ENCODE peak calls at places on chromosome 13, in nine cellular contexts. One of them, this sample, is unnamed.

GRCh38 chr13:92251815-92252214 is 853.4 kb downstream of the GPC5 start:
- DNase-seq in HTR-8/SVneo: no peak
- DNase-seq in astrocyte: peak
- DNase-seq in stimulated activated CD8-positive, alpha-beta memory T cell treated with anti-CD3 and anti-CD28 coated beads, Interleukin-4, amount 100 ng/mL, for 1 hour: no peak
- DNase-seq in neural crest cell: no peak
- DNase-seq in NCI-H1092: no peak
- DNase-seq in body of pancreas: no peak
- DNase-seq in fibroblast of pulmonary artery: no peak
- DNase-seq in NCI-H2227 treated with DMSO at 0.1 percent for 48 hours: no peak
- DNase-seq in this sample: no peak

GRCh38 chr13:64723735-64724134 is 2506.4 kb downstream of the PCDH9 start:
- DNase-seq in NCI-H2227 treated with DMSO at 0.1 percent for 48 hours: no peak
- DNase-seq in body of pancreas: no peak
- DNase-seq in fibroblast of pulmonary artery: peak
- DNase-seq in neural crest cell: no peak
- DNase-seq in stimulated activated CD8-positive, alpha-beta memory T cell treated with anti-CD3 and anti-CD28 coated beads, Interleukin-4, amount 100 ng/mL, for 1 hour: no peak
- DNase-seq in NCI-H1092: no peak
- DNase-seq in HTR-8/SVneo: peak
- DNase-seq in astrocyte: peak
- DNase-seq in this sample: no peak

GRCh38 chr13:93621051-93621450 is 394.4 kb downstream of the GPC6 start:
- DNase-seq in HTR-8/SVneo: no peak
- DNase-seq in NCI-H2227 treated with DMSO at 0.1 percent for 48 hours: no peak
- DNase-seq in neural crest cell: no peak
- DNase-seq in stimulated activated CD8-positive, alpha-beta memory T cell treated with anti-CD3 and anti-CD28 coated beads, Interleukin-4, amount 100 ng/mL, for 1 hour: no peak
- DNase-seq in body of pancreas: no peak
- DNase-seq in astrocyte: no peak
- DNase-seq in fibroblast of pulmonary artery: no peak
- DNase-seq in NCI-H1092: no peak
- DNase-seq in this sample: no peak

GRCh38 chr13:99383946-99384345 is 76.7 kb upstream of the GPR183 start:
- DNase-seq in astrocyte: no peak
- DNase-seq in HTR-8/SVneo: no peak
- DNase-seq in stimulated activated CD8-positive, alpha-beta memory T cell treated with anti-CD3 and anti-CD28 coated beads, Interleukin-4, amount 100 ng/mL, for 1 hour: no peak
- DNase-seq in NCI-H1092: no peak
- DNase-seq in body of pancreas: no peak
- DNase-seq in NCI-H2227 treated with DMSO at 0.1 percent for 48 hours: no peak
- DNase-seq in neural crest cell: no peak
- DNase-seq in fibroblast of pulmonary artery: no peak
- DNase-seq in this sample: no peak

GRCh38 chr13:44854264-44855060 is 134.8 kb downstream of the NUFIP1 start:
- DNase-seq in stimulated activated CD8-positive, alpha-beta memory T cell treated with anti-CD3 and anti-CD28 coated beads, Interleukin-4, amount 100 ng/mL, for 1 hour: no peak
- DNase-seq in neural crest cell: no peak
- DNase-seq in NCI-H1092: peak
- DNase-seq in astrocyte: no peak
- DNase-seq in HTR-8/SVneo: no peak
- DNase-seq in fibroblast of pulmonary artery: no peak
- DNase-seq in body of pancreas: peak
- DNase-seq in NCI-H2227 treated with DMSO at 0.1 percent for 48 hours: no peak
- DNase-seq in this sample: no peak

GRCh38 chr13:102317593-102317992 is 84.3 kb downstream of the FGF14 start:
- DNase-seq in NCI-H1092: no peak
- DNase-seq in fibroblast of pulmonary artery: peak
- DNase-seq in HTR-8/SVneo: no peak
- DNase-seq in body of pancreas: peak
- DNase-seq in stimulated activated CD8-positive, alpha-beta memory T cell treated with anti-CD3 and anti-CD28 coated beads, Interleukin-4, amount 100 ng/mL, for 1 hour: no peak
- DNase-seq in neural crest cell: no peak
- DNase-seq in astrocyte: peak
- DNase-seq in NCI-H2227 treated with DMSO at 0.1 percent for 48 hours: no peak
- DNase-seq in this sample: no peak

GRCh38 chr13:109389892-109390345 is 396.5 kb downstream of the IRS2 start:
- DNase-seq in NCI-H2227 treated with DMSO at 0.1 percent for 48 hours: no peak
- DNase-seq in body of pancreas: no peak
- DNase-seq in fibroblast of pulmonary artery: peak
- DNase-seq in stimulated activated CD8-positive, alpha-beta memory T cell treated with anti-CD3 and anti-CD28 coated beads, Interleukin-4, amount 100 ng/mL, for 1 hour: no peak
- DNase-seq in HTR-8/SVneo: no peak
- DNase-seq in NCI-H1092: no peak
- DNase-seq in astrocyte: no peak
- DNase-seq in neural crest cell: no peak
- DNase-seq in this sample: no peak

GRCh38 chr13:60242231-60242630 is 78.5 kb upstream of the DIAPH3 start:
- DNase-seq in HTR-8/SVneo: no peak
- DNase-seq in astrocyte: no peak
- DNase-seq in NCI-H2227 treated with DMSO at 0.1 percent for 48 hours: no peak
- DNase-seq in stimulated activated CD8-positive, alpha-beta memory T cell treated with anti-CD3 and anti-CD28 coated beads, Interleukin-4, amount 100 ng/mL, for 1 hour: no peak
- DNase-seq in NCI-H1092: no peak
- DNase-seq in fibroblast of pulmonary artery: no peak
- DNase-seq in neural crest cell: no peak
- DNase-seq in body of pancreas: no peak
- DNase-seq in this sample: no peak

GRCh38 chr13:40536443-40537113 is 129.9 kb downstream of the FOXO1 start:
- DNase-seq in neural crest cell: no peak
- DNase-seq in body of pancreas: peak
- DNase-seq in astrocyte: no peak
- DNase-seq in NCI-H2227 treated with DMSO at 0.1 percent for 48 hours: no peak
- DNase-seq in NCI-H1092: no peak
- DNase-seq in HTR-8/SVneo: no peak
- DNase-seq in stimulated activated CD8-positive, alpha-beta memory T cell treated with anti-CD3 and anti-CD28 coated beads, Interleukin-4, amount 100 ng/mL, for 1 hour: no peak
- DNase-seq in fibroblast of pulmonary artery: no peak
- DNase-seq in this sample: no peak

GRCh38 chr13:106354961-106355360 is 180.5 kb downstream of the EFNB2 start:
- DNase-seq in fibroblast of pulmonary artery: no peak
- DNase-seq in body of pancreas: no peak
- DNase-seq in NCI-H1092: no peak
- DNase-seq in HTR-8/SVneo: no peak
- DNase-seq in astrocyte: no peak
- DNase-seq in stimulated activated CD8-positive, alpha-beta memory T cell treated with anti-CD3 and anti-CD28 coated beads, Interleukin-4, amount 100 ng/mL, for 1 hour: no peak
- DNase-seq in NCI-H2227 treated with DMSO at 0.1 percent for 48 hours: peak
- DNase-seq in neural crest cell: no peak
- DNase-seq in this sample: no peak

GRCh38 chr13:112079696-112080095 is 12.7 kb downstream of the SOX1 start:
- DNase-seq in astrocyte: no peak
- DNase-seq in NCI-H1092: no peak
- DNase-seq in fibroblast of pulmonary artery: peak
- DNase-seq in body of pancreas: no peak
- DNase-seq in HTR-8/SVneo: no peak
- DNase-seq in stimulated activated CD8-positive, alpha-beta memory T cell treated with anti-CD3 and anti-CD28 coated beads, Interleukin-4, amount 100 ng/mL, for 1 hour: no peak
- DNase-seq in neural crest cell: no peak
- DNase-seq in NCI-H2227 treated with DMSO at 0.1 percent for 48 hours: no peak
- DNase-seq in this sample: no peak

GRCh38 chr13:36069881-36070366 is 61.3 kb downstream of the DCLK1 start:
- DNase-seq in body of pancreas: no peak
- DNase-seq in fibroblast of pulmonary artery: peak
- DNase-seq in astrocyte: no peak
- DNase-seq in NCI-H2227 treated with DMSO at 0.1 percent for 48 hours: no peak
- DNase-seq in NCI-H1092: no peak
- DNase-seq in stimulated activated CD8-positive, alpha-beta memory T cell treated with anti-CD3 and anti-CD28 coated beads, Interleukin-4, amount 100 ng/mL, for 1 hour: no peak
- DNase-seq in HTR-8/SVneo: no peak
- DNase-seq in neural crest cell: no peak
- DNase-seq in this sample: no peak

GRCh38 chr13:94595006-94595942 is 678 bp downstream of the TGDS start:
- DNase-seq in stimulated activated CD8-positive, alpha-beta memory T cell treated with anti-CD3 and anti-CD28 coated beads, Interleukin-4, amount 100 ng/mL, for 1 hour: no peak
- DNase-seq in NCI-H1092: no peak
- DNase-seq in fibroblast of pulmonary artery: peak
- DNase-seq in NCI-H2227 treated with DMSO at 0.1 percent for 48 hours: no peak
- DNase-seq in astrocyte: no peak
- DNase-seq in body of pancreas: peak
- DNase-seq in neural crest cell: peak
- DNase-seq in HTR-8/SVneo: no peak
- DNase-seq in this sample: no peak

GRCh38 chr13:51564671-51565070 is 19.6 kb upstream of the WDFY2 start:
- DNase-seq in NCI-H2227 treated with DMSO at 0.1 percent for 48 hours: no peak
- DNase-seq in astrocyte: no peak
- DNase-seq in NCI-H1092: no peak
- DNase-seq in body of pancreas: no peak
- DNase-seq in HTR-8/SVneo: no peak
- DNase-seq in stimulated activated CD8-positive, alpha-beta memory T cell treated with anti-CD3 and anti-CD28 coated beads, Interleukin-4, amount 100 ng/mL, for 1 hour: no peak
- DNase-seq in neural crest cell: no peak
- DNase-seq in fibroblast of pulmonary artery: no peak
- DNase-seq in this sample: no peak

GRCh38 chr13:22505489-22505888 is 675.3 kb upstream of the SGCG start:
- DNase-seq in astrocyte: peak
- DNase-seq in body of pancreas: no peak
- DNase-seq in fibroblast of pulmonary artery: peak
- DNase-seq in neural crest cell: no peak
- DNase-seq in NCI-H1092: no peak
- DNase-seq in stimulated activated CD8-positive, alpha-beta memory T cell treated with anti-CD3 and anti-CD28 coated beads, Interleukin-4, amount 100 ng/mL, for 1 hour: no peak
- DNase-seq in HTR-8/SVneo: peak
- DNase-seq in NCI-H2227 treated with DMSO at 0.1 percent for 48 hours: no peak
- DNase-seq in this sample: no peak

GRCh38 chr13:113023217-113023597 is 54.2 kb downstream of the MCF2L start:
- DNase-seq in fibroblast of pulmonary artery: peak
- DNase-seq in astrocyte: peak
- DNase-seq in NCI-H2227 treated with DMSO at 0.1 percent for 48 hours: no peak
- DNase-seq in NCI-H1092: no peak
- DNase-seq in neural crest cell: peak
- DNase-seq in HTR-8/SVneo: no peak
- DNase-seq in body of pancreas: no peak
- DNase-seq in stimulated activated CD8-positive, alpha-beta memory T cell treated with anti-CD3 and anti-CD28 coated beads, Interleukin-4, amount 100 ng/mL, for 1 hour: no peak
- DNase-seq in this sample: no peak

GRCh38 chr13:58587183-58587582 is 955.6 kb downstream of the PCDH17 start:
- DNase-seq in NCI-H2227 treated with DMSO at 0.1 percent for 48 hours: no peak
- DNase-seq in stimulated activated CD8-positive, alpha-beta memory T cell treated with anti-CD3 and anti-CD28 coated beads, Interleukin-4, amount 100 ng/mL, for 1 hour: no peak
- DNase-seq in astrocyte: no peak
- DNase-seq in NCI-H1092: no peak
- DNase-seq in neural crest cell: no peak
- DNase-seq in fibroblast of pulmonary artery: no peak
- DNase-seq in HTR-8/SVneo: no peak
- DNase-seq in body of pancreas: no peak
- DNase-seq in this sample: no peak

GRCh38 chr13:50257646-50258045 is 242.4 kb downstream of the KCNRG start:
- DNase-seq in fibroblast of pulmonary artery: no peak
- DNase-seq in NCI-H1092: no peak
- DNase-seq in HTR-8/SVneo: no peak
- DNase-seq in neural crest cell: no peak
- DNase-seq in astrocyte: no peak
- DNase-seq in NCI-H2227 treated with DMSO at 0.1 percent for 48 hours: no peak
- DNase-seq in body of pancreas: no peak
- DNase-seq in stimulated activated CD8-positive, alpha-beta memory T cell treated with anti-CD3 and anti-CD28 coated beads, Interleukin-4, amount 100 ng/mL, for 1 hour: no peak
- DNase-seq in this sample: no peak

GRCh38 chr13:98571955-98572662 is 4.8 kb downstream of the STK24 start:
- DNase-seq in stimulated activated CD8-positive, alpha-beta memory T cell treated with anti-CD3 and anti-CD28 coated beads, Interleukin-4, amount 100 ng/mL, for 1 hour: no peak
- DNase-seq in body of pancreas: no peak
- DNase-seq in NCI-H1092: peak
- DNase-seq in neural crest cell: no peak
- DNase-seq in astrocyte: peak
- DNase-seq in fibroblast of pulmonary artery: no peak
- DNase-seq in HTR-8/SVneo: no peak
- DNase-seq in NCI-H2227 treated with DMSO at 0.1 percent for 48 hours: no peak
- DNase-seq in this sample: no peak

GRCh38 chr13:90568165-90568564 is 779.3 kb upstream of the MIR17HG start:
- DNase-seq in NCI-H1092: no peak
- DNase-seq in stimulated activated CD8-positive, alpha-beta memory T cell treated with anti-CD3 and anti-CD28 coated beads, Interleukin-4, amount 100 ng/mL, for 1 hour: no peak
- DNase-seq in body of pancreas: no peak
- DNase-seq in HTR-8/SVneo: no peak
- DNase-seq in NCI-H2227 treated with DMSO at 0.1 percent for 48 hours: no peak
- DNase-seq in astrocyte: no peak
- DNase-seq in fibroblast of pulmonary artery: no peak
- DNase-seq in neural crest cell: no peak
- DNase-seq in this sample: no peak

GRCh38 chr13:113361406-113361805 is 2.5 kb downstream of the GRTP1 start:
- DNase-seq in astrocyte: no peak
- DNase-seq in NCI-H1092: no peak
- DNase-seq in neural crest cell: no peak
- DNase-seq in NCI-H2227 treated with DMSO at 0.1 percent for 48 hours: no peak
- DNase-seq in HTR-8/SVneo: no peak
- DNase-seq in fibroblast of pulmonary artery: no peak
- DNase-seq in stimulated activated CD8-positive, alpha-beta memory T cell treated with anti-CD3 and anti-CD28 coated beads, Interleukin-4, amount 100 ng/mL, for 1 hour: no peak
- DNase-seq in body of pancreas: no peak
- DNase-seq in this sample: peak

GRCh38 chr13:36163809-36164308 is 32.7 kb upstream of the DCLK1 start:
- DNase-seq in stimulated activated CD8-positive, alpha-beta memory T cell treated with anti-CD3 and anti-CD28 coated beads, Interleukin-4, amount 100 ng/mL, for 1 hour: no peak
- DNase-seq in NCI-H1092: peak
- DNase-seq in HTR-8/SVneo: no peak
- DNase-seq in astrocyte: peak
- DNase-seq in NCI-H2227 treated with DMSO at 0.1 percent for 48 hours: peak
- DNase-seq in neural crest cell: no peak
- DNase-seq in fibroblast of pulmonary artery: peak
- DNase-seq in body of pancreas: peak
- DNase-seq in this sample: no peak

GRCh38 chr13:109869312-109870237 is 83.2 kb upstream of the IRS2 start:
- DNase-seq in body of pancreas: peak
- DNase-seq in neural crest cell: no peak
- DNase-seq in NCI-H1092: peak
- DNase-seq in fibroblast of pulmonary artery: peak
- DNase-seq in NCI-H2227 treated with DMSO at 0.1 percent for 48 hours: peak
- DNase-seq in astrocyte: peak
- DNase-seq in stimulated activated CD8-positive, alpha-beta memory T cell treated with anti-CD3 and anti-CD28 coated beads, Interleukin-4, amount 100 ng/mL, for 1 hour: no peak
- DNase-seq in HTR-8/SVneo: no peak
- DNase-seq in this sample: no peak

GRCh38 chr13:31913459-31913858 is 118.1 kb upstream of the FRY start:
- DNase-seq in body of pancreas: peak
- DNase-seq in neural crest cell: no peak
- DNase-seq in astrocyte: no peak
- DNase-seq in fibroblast of pulmonary artery: no peak
- DNase-seq in NCI-H1092: no peak
- DNase-seq in NCI-H2227 treated with DMSO at 0.1 percent for 48 hours: no peak
- DNase-seq in stimulated activated CD8-positive, alpha-beta memory T cell treated with anti-CD3 and anti-CD28 coated beads, Interleukin-4, amount 100 ng/mL, for 1 hour: no peak
- DNase-seq in HTR-8/SVneo: no peak
- DNase-seq in this sample: no peak

GRCh38 chr13:50910483-50910805 is 853 bp downstream of the RNASEH2B start:
- DNase-seq in neural crest cell: peak
- DNase-seq in fibroblast of pulmonary artery: peak
- DNase-seq in NCI-H2227 treated with DMSO at 0.1 percent for 48 hours: peak
- DNase-seq in astrocyte: peak
- DNase-seq in HTR-8/SVneo: peak
- DNase-seq in stimulated activated CD8-positive, alpha-beta memory T cell treated with anti-CD3 and anti-CD28 coated beads, Interleukin-4, amount 100 ng/mL, for 1 hour: no peak
- DNase-seq in NCI-H1092: no peak
- DNase-seq in body of pancreas: no peak
- DNase-seq in this sample: no peak

GRCh38 chr13:74975122-74975521 is 506.8 kb downstream of the TBC1D4 start:
- DNase-seq in body of pancreas: no peak
- DNase-seq in NCI-H2227 treated with DMSO at 0.1 percent for 48 hours: no peak
- DNase-seq in NCI-H1092: no peak
- DNase-seq in neural crest cell: no peak
- DNase-seq in stimulated activated CD8-positive, alpha-beta memory T cell treated with anti-CD3 and anti-CD28 coated beads, Interleukin-4, amount 100 ng/mL, for 1 hour: no peak
- DNase-seq in HTR-8/SVneo: no peak
- DNase-seq in fibroblast of pulmonary artery: no peak
- DNase-seq in astrocyte: no peak
- DNase-seq in this sample: no peak

GRCh38 chr13:26946675-26947342 is 186.2 kb upstream of the GPR12 start:
- DNase-seq in astrocyte: peak
- DNase-seq in NCI-H2227 treated with DMSO at 0.1 percent for 48 hours: peak
- DNase-seq in HTR-8/SVneo: peak
- DNase-seq in neural crest cell: no peak
- DNase-seq in fibroblast of pulmonary artery: peak
- DNase-seq in stimulated activated CD8-positive, alpha-beta memory T cell treated with anti-CD3 and anti-CD28 coated beads, Interleukin-4, amount 100 ng/mL, for 1 hour: no peak
- DNase-seq in NCI-H1092: peak
- DNase-seq in body of pancreas: no peak
- DNase-seq in this sample: no peak

GRCh38 chr13:93547886-93548285 is 321.3 kb downstream of the GPC6 start:
- DNase-seq in neural crest cell: no peak
- DNase-seq in HTR-8/SVneo: no peak
- DNase-seq in astrocyte: peak
- DNase-seq in body of pancreas: no peak
- DNase-seq in stimulated activated CD8-positive, alpha-beta memory T cell treated with anti-CD3 and anti-CD28 coated beads, Interleukin-4, amount 100 ng/mL, for 1 hour: no peak
- DNase-seq in NCI-H1092: no peak
- DNase-seq in NCI-H2227 treated with DMSO at 0.1 percent for 48 hours: no peak
- DNase-seq in fibroblast of pulmonary artery: no peak
- DNase-seq in this sample: no peak

GRCh38 chr13:112069063-112069726 is 2.2 kb downstream of the SOX1 start:
- DNase-seq in body of pancreas: no peak
- DNase-seq in stimulated activated CD8-positive, alpha-beta memory T cell treated with anti-CD3 and anti-CD28 coated beads, Interleukin-4, amount 100 ng/mL, for 1 hour: no peak
- DNase-seq in NCI-H1092: no peak
- DNase-seq in NCI-H2227 treated with DMSO at 0.1 percent for 48 hours: peak
- DNase-seq in fibroblast of pulmonary artery: no peak
- DNase-seq in HTR-8/SVneo: no peak
- DNase-seq in astrocyte: no peak
- DNase-seq in neural crest cell: no peak
- DNase-seq in this sample: no peak

GRCh38 chr13:29523199-29523931 is 72.1 kb downstream of the SLC7A1 start:
- DNase-seq in body of pancreas: no peak
- DNase-seq in NCI-H1092: no peak
- DNase-seq in astrocyte: peak
- DNase-seq in fibroblast of pulmonary artery: peak
- DNase-seq in neural crest cell: no peak
- DNase-seq in stimulated activated CD8-positive, alpha-beta memory T cell treated with anti-CD3 and anti-CD28 coated beads, Interleukin-4, amount 100 ng/mL, for 1 hour: no peak
- DNase-seq in NCI-H2227 treated with DMSO at 0.1 percent for 48 hours: no peak
- DNase-seq in HTR-8/SVneo: no peak
- DNase-seq in this sample: no peak

GRCh38 chr13:96762876-96763275 is 231.4 kb downstream of the OXGR1 start:
- DNase-seq in HTR-8/SVneo: no peak
- DNase-seq in NCI-H2227 treated with DMSO at 0.1 percent for 48 hours: no peak
- DNase-seq in stimulated activated CD8-positive, alpha-beta memory T cell treated with anti-CD3 and anti-CD28 coated beads, Interleukin-4, amount 100 ng/mL, for 1 hour: no peak
- DNase-seq in NCI-H1092: no peak
- DNase-seq in body of pancreas: no peak
- DNase-seq in astrocyte: no peak
- DNase-seq in fibroblast of pulmonary artery: no peak
- DNase-seq in neural crest cell: no peak
- DNase-seq in this sample: no peak

This sample was measured in type B pancreatic cell.